ENCODE peak calls at places on chromosomes 3 and 15, in nine cellular contexts. One of them, this sample, is unnamed.

GRCh38 chr15:52233405-52233804 is 42.2 kb upstream of the GNB5 start:
- DNase-seq in GM23338: no peak
- DNase-seq in SK-N-SH: no peak
- DNase-seq in A549: no peak
- DNase-seq in HCT116: no peak
- DNase-seq in HepG2: no peak
- DNase-seq in GM12878: no peak
- DNase-seq in K562: no peak
- DNase-seq in HL-60: no peak
- DNase-seq in this sample: no peak

GRCh38 chr3:52084216-52084945 is 28.0 kb upstream of the DUSP7 start:
- DNase-seq in GM23338: no peak
- DNase-seq in SK-N-SH: no peak
- DNase-seq in A549: no peak
- DNase-seq in HCT116: no peak
- DNase-seq in HepG2: no peak
- DNase-seq in GM12878: no peak
- DNase-seq in K562: no peak
- DNase-seq in HL-60: no peak
- DNase-seq in this sample: no peak

GRCh38 chr3:148269816-148270215 is 427.9 kb upstream of the AGTR1 start:
- DNase-seq in GM23338: no peak
- DNase-seq in SK-N-SH: no peak
- DNase-seq in A549: no peak
- DNase-seq in HCT116: peak; percentile 12
- DNase-seq in HepG2: peak; percentile 5
- DNase-seq in GM12878: no peak
- DNase-seq in K562: no peak
- DNase-seq in HL-60: no peak
- DNase-seq in this sample: no peak

GRCh38 chr3:106936337-106936736 is 440.9 kb upstream of the CCDC54 start:
- DNase-seq in GM23338: no peak
- DNase-seq in SK-N-SH: no peak
- DNase-seq in A549: no peak
- DNase-seq in HCT116: no peak
- DNase-seq in HepG2: no peak
- DNase-seq in GM12878: no peak
- DNase-seq in K562: no peak
- DNase-seq in HL-60: no peak
- DNase-seq in this sample: no peak

GRCh38 chr15:99986297-99987118 is 253.3 kb upstream of the LYSMD4 start:
- DNase-seq in GM23338: no peak
- DNase-seq in SK-N-SH: no peak
- DNase-seq in A549: no peak
- DNase-seq in HCT116: no peak
- DNase-seq in HepG2: no peak
- DNase-seq in GM12878: no peak
- DNase-seq in K562: no peak
- DNase-seq in HL-60: peak; percentile 61
- DNase-seq in this sample: no peak

GRCh38 chr3:10286596-10287295 is 6.0 kb downstream of the GHRL start:
- DNase-seq in GM23338: peak; percentile 56
- DNase-seq in SK-N-SH: peak; percentile 76
- DNase-seq in A549: peak; percentile 72
- DNase-seq in HCT116: peak; percentile 68
- DNase-seq in HepG2: peak; percentile 70
- DNase-seq in GM12878: no peak
- DNase-seq in K562: no peak
- DNase-seq in HL-60: no peak
- DNase-seq in this sample: peak; percentile 13

GRCh38 chr3:188305220-188305619 is 151.3 kb downstream of the LPP start:
- DNase-seq in GM23338: no peak
- DNase-seq in SK-N-SH: no peak
- DNase-seq in A549: no peak
- DNase-seq in HCT116: no peak
- DNase-seq in HepG2: peak; percentile 50
- DNase-seq in GM12878: no peak
- DNase-seq in K562: no peak
- DNase-seq in HL-60: no peak
- DNase-seq in this sample: no peak

GRCh38 chr3:150738688-150739087 is 24.3 kb downstream of the SIAH2 start:
- DNase-seq in GM23338: no peak
- DNase-seq in SK-N-SH: no peak
- DNase-seq in A549: no peak
- DNase-seq in HCT116: no peak
- DNase-seq in HepG2: no peak
- DNase-seq in GM12878: no peak
- DNase-seq in K562: no peak
- DNase-seq in HL-60: no peak
- DNase-seq in this sample: no peak

GRCh38 chr3:142898346-142899213 is 9.7 kb upstream of the PCOLCE2 start:
- DNase-seq in GM23338: no peak
- DNase-seq in SK-N-SH: no peak
- DNase-seq in A549: no peak
- DNase-seq in HCT116: no peak
- DNase-seq in HepG2: no peak
- DNase-seq in GM12878: no peak
- DNase-seq in K562: no peak
- DNase-seq in HL-60: no peak
- DNase-seq in this sample: no peak

GRCh38 chr3:32176989-32177701 is 61.3 kb upstream of the CMTM8 start:
- DNase-seq in GM23338: peak; percentile 87
- DNase-seq in SK-N-SH: peak; percentile 24
- DNase-seq in A549: peak; percentile 65
- DNase-seq in HCT116: peak; percentile 86
- DNase-seq in HepG2: peak; percentile 68
- DNase-seq in GM12878: peak; percentile 15
- DNase-seq in K562: peak; percentile 61
- DNase-seq in HL-60: peak; percentile 35
- DNase-seq in this sample: peak; percentile 68

GRCh38 chr3:143134446-143134845 is 14.9 kb downstream of the CHST2 start:
- DNase-seq in GM23338: no peak
- DNase-seq in SK-N-SH: no peak
- DNase-seq in A549: no peak
- DNase-seq in HCT116: no peak
- DNase-seq in HepG2: no peak
- DNase-seq in GM12878: no peak
- DNase-seq in K562: no peak
- DNase-seq in HL-60: no peak
- DNase-seq in this sample: no peak

GRCh38 chr15:58932791-58933310 is 628 bp downstream of the SLTM start:
- DNase-seq in GM23338: peak; percentile 42
- DNase-seq in SK-N-SH: peak; percentile 77
- DNase-seq in A549: no peak
- DNase-seq in HCT116: no peak
- DNase-seq in HepG2: no peak
- DNase-seq in GM12878: no peak
- DNase-seq in K562: no peak
- DNase-seq in HL-60: no peak
- DNase-seq in this sample: no peak

GRCh38 chr3:129195731-129196256 is 12.1 kb upstream of the CNBP start:
- DNase-seq in GM23338: no peak
- DNase-seq in SK-N-SH: no peak
- DNase-seq in A549: peak; percentile 55
- DNase-seq in HCT116: no peak
- DNase-seq in HepG2: peak; percentile 16
- DNase-seq in GM12878: no peak
- DNase-seq in K562: no peak
- DNase-seq in HL-60: no peak
- DNase-seq in this sample: peak; percentile 73

GRCh38 chr3:160027541-160028195 is 39.0 kb downstream of the IL12A start:
- DNase-seq in GM23338: no peak
- DNase-seq in SK-N-SH: no peak
- DNase-seq in A549: peak; percentile 23
- DNase-seq in HCT116: no peak
- DNase-seq in HepG2: no peak
- DNase-seq in GM12878: peak; percentile 55
- DNase-seq in K562: no peak
- DNase-seq in HL-60: no peak
- DNase-seq in this sample: no peak

GRCh38 chr3:183265713-183266417 is 12.8 kb downstream of the B3GNT5 start:
- DNase-seq in GM23338: peak; percentile 59
- DNase-seq in SK-N-SH: no peak
- DNase-seq in A549: peak; percentile 81
- DNase-seq in HCT116: peak; percentile 81
- DNase-seq in HepG2: peak; percentile 56
- DNase-seq in GM12878: no peak
- DNase-seq in K562: no peak
- DNase-seq in HL-60: no peak
- DNase-seq in this sample: peak; percentile 97

GRCh38 chr3:47408839-47409229 is 28.0 kb downstream of the PTPN23 start:
- DNase-seq in GM23338: no peak
- DNase-seq in SK-N-SH: no peak
- DNase-seq in A549: no peak
- DNase-seq in HCT116: no peak
- DNase-seq in HepG2: no peak
- DNase-seq in GM12878: no peak
- DNase-seq in K562: no peak
- DNase-seq in HL-60: no peak
- DNase-seq in this sample: no peak

GRCh38 chr3:47405820-47406761 is 25.3 kb downstream of the PTPN23 start:
- DNase-seq in GM23338: no peak
- DNase-seq in SK-N-SH: no peak
- DNase-seq in A549: no peak
- DNase-seq in HCT116: no peak
- DNase-seq in HepG2: no peak
- DNase-seq in GM12878: no peak
- DNase-seq in K562: peak; percentile 93
- DNase-seq in HL-60: no peak
- DNase-seq in this sample: no peak

GRCh38 chr3:47404955-47405790 is 24.4 kb downstream of the PTPN23 start:
- DNase-seq in GM23338: no peak
- DNase-seq in SK-N-SH: peak; percentile 24
- DNase-seq in A549: no peak
- DNase-seq in HCT116: no peak
- DNase-seq in HepG2: no peak
- DNase-seq in GM12878: no peak
- DNase-seq in K562: no peak
- DNase-seq in HL-60: no peak
- DNase-seq in this sample: no peak

GRCh38 chr3:47407896-47408838 is 27.3 kb downstream of the PTPN23 start:
- DNase-seq in GM23338: no peak
- DNase-seq in SK-N-SH: no peak
- DNase-seq in A549: no peak
- DNase-seq in HCT116: no peak
- DNase-seq in HepG2: no peak
- DNase-seq in GM12878: no peak
- DNase-seq in K562: no peak
- DNase-seq in HL-60: no peak
- DNase-seq in this sample: no peak

GRCh38 chr3:47406762-47407149 is 25.9 kb downstream of the PTPN23 start:
- DNase-seq in GM23338: peak; percentile 37
- DNase-seq in SK-N-SH: no peak
- DNase-seq in A549: no peak
- DNase-seq in HCT116: no peak
- DNase-seq in HepG2: no peak
- DNase-seq in GM12878: no peak
- DNase-seq in K562: no peak
- DNase-seq in HL-60: no peak
- DNase-seq in this sample: no peak
- TF ChIP-seq REST in GM23338: no peak
- TF ChIP-seq REST in SK-N-SH: no peak
- TF ChIP-seq REST in A549: no peak
- TF ChIP-seq REST in HCT116: no peak
- TF ChIP-seq REST in HepG2: no peak
- TF ChIP-seq REST in GM12878: no peak
- TF ChIP-seq REST in K562: no peak
- TF ChIP-seq REST in HL-60: no peak
- TF ChIP-seq REST in this sample: no peak

GRCh38 chr3:174858353-174858752 is 781 bp upstream of the NAALADL2 start:
- DNase-seq in GM23338: no peak
- DNase-seq in SK-N-SH: no peak
- DNase-seq in A549: peak; percentile 17
- DNase-seq in HCT116: no peak
- DNase-seq in HepG2: no peak
- DNase-seq in GM12878: no peak
- DNase-seq in K562: no peak
- DNase-seq in HL-60: no peak
- DNase-seq in this sample: no peak
- TF ChIP-seq REST in GM23338: no peak
- TF ChIP-seq REST in SK-N-SH: no peak
- TF ChIP-seq REST in A549: no peak
- TF ChIP-seq REST in HCT116: no peak
- TF ChIP-seq REST in HepG2: no peak
- TF ChIP-seq REST in GM12878: no peak
- TF ChIP-seq REST in K562: no peak
- TF ChIP-seq REST in HL-60: no peak
- TF ChIP-seq REST in this sample: no peak

GRCh38 chr15:34341922-34342736 is 807 bp downstream of the NOP10 start:
- DNase-seq in GM23338: peak; percentile 14
- DNase-seq in SK-N-SH: no peak
- DNase-seq in A549: peak; percentile 21
- DNase-seq in HCT116: no peak
- DNase-seq in HepG2: no peak
- DNase-seq in GM12878: no peak
- DNase-seq in K562: no peak
- DNase-seq in HL-60: no peak
- DNase-seq in this sample: no peak

GRCh38 chr15:34338347-34338746 is 766 bp upstream of the SLC12A6 start:
- DNase-seq in GM23338: peak; percentile 50
- DNase-seq in SK-N-SH: no peak
- DNase-seq in A549: no peak
- DNase-seq in HCT116: no peak
- DNase-seq in HepG2: no peak
- DNase-seq in GM12878: no peak
- DNase-seq in K562: no peak
- DNase-seq in HL-60: no peak
- DNase-seq in this sample: no peak

GRCh38 chr15:34337557-34338306 is at the start of gene SLC12A6:
- DNase-seq in GM23338: peak; percentile 93
- DNase-seq in SK-N-SH: peak; percentile 96
- DNase-seq in A549: peak; percentile 91
- DNase-seq in HCT116: peak; percentile 65
- DNase-seq in HepG2: peak; percentile 78
- DNase-seq in GM12878: no peak
- DNase-seq in K562: peak; percentile 95
- DNase-seq in HL-60: peak; percentile 83
- DNase-seq in this sample: peak; percentile 81

GRCh38 chr15:34347951-34348638 is 5.0 kb downstream of the NUTM1 start:
- DNase-seq in GM23338: no peak
- DNase-seq in SK-N-SH: no peak
- DNase-seq in A549: no peak
- DNase-seq in HCT116: no peak
- DNase-seq in HepG2: no peak
- DNase-seq in GM12878: no peak
- DNase-seq in K562: no peak
- DNase-seq in HL-60: no peak
- DNase-seq in this sample: no peak

GRCh38 chr15:34342737-34343575 is at the start of the genes NOP10 and NUTM1:
- DNase-seq in GM23338: peak; percentile 95
- DNase-seq in SK-N-SH: peak; percentile 79
- DNase-seq in A549: peak; percentile 96
- DNase-seq in HCT116: peak; percentile 90
- DNase-seq in HepG2: peak; percentile 90
- DNase-seq in GM12878: peak; percentile 86
- DNase-seq in K562: peak; percentile 82
- DNase-seq in HL-60: peak; percentile 90
- DNase-seq in this sample: peak; percentile 87
- TF ChIP-seq REST in GM23338: no peak
- TF ChIP-seq REST in SK-N-SH: peak; percentile 47
- TF ChIP-seq REST in A549: no peak
- TF ChIP-seq REST in HCT116: no peak
- TF ChIP-seq REST in HepG2: no peak
- TF ChIP-seq REST in GM12878: no peak
- TF ChIP-seq REST in K562: peak; percentile 29
- TF ChIP-seq REST in HL-60: no peak
- TF ChIP-seq REST in this sample: no peak

GRCh38 chr3:72957303-72957702 is 39.3 kb upstream of the PPP4R2 start:
- DNase-seq in GM23338: no peak
- DNase-seq in SK-N-SH: no peak
- DNase-seq in A549: no peak
- DNase-seq in HCT116: no peak
- DNase-seq in HepG2: peak; percentile 95
- DNase-seq in GM12878: no peak
- DNase-seq in K562: no peak
- DNase-seq in HL-60: no peak
- DNase-seq in this sample: no peak
- TF ChIP-seq REST in GM23338: no peak
- TF ChIP-seq REST in SK-N-SH: no peak
- TF ChIP-seq REST in A549: no peak
- TF ChIP-seq REST in HCT116: no peak
- TF ChIP-seq REST in HepG2: no peak
- TF ChIP-seq REST in GM12878: no peak
- TF ChIP-seq REST in K562: no peak
- TF ChIP-seq REST in HL-60: no peak
- TF ChIP-seq REST in this sample: no peak